ENCODE peak calls at places on chromosomes 2 and 18, in six cellular contexts. One of them, this sample, is unnamed.

GRCh38 chr2:215536476-215536875 is 100.6 kb upstream of the FN1 start:
- DNase-seq in CD4-positive, CD25-positive, alpha-beta regulatory T cell: no peak
- DNase-seq in NCI-H460: peak
- DNase-seq in glomerular endothelial cell: no peak
- DNase-seq in hepatic stellate cell: peak
- DNase-seq in memory B cell: no peak
- DNase-seq in this sample: peak

GRCh38 chr2:240523451-240524281 is 34.1 kb downstream of the ANKMY1 start:
- DNase-seq in glomerular endothelial cell: no peak
- DNase-seq in hepatic stellate cell: no peak
- DNase-seq in CD4-positive, CD25-positive, alpha-beta regulatory T cell: no peak
- DNase-seq in NCI-H460: no peak
- DNase-seq in memory B cell: no peak
- DNase-seq in this sample: no peak

GRCh38 chr18:28208712-28209265 is 31.9 kb upstream of the CDH2 start:
- DNase-seq in NCI-H460: no peak
- DNase-seq in memory B cell: no peak
- DNase-seq in CD4-positive, CD25-positive, alpha-beta regulatory T cell: no peak
- DNase-seq in hepatic stellate cell: no peak
- DNase-seq in glomerular endothelial cell: no peak
- DNase-seq in this sample: no peak

GRCh38 chr2:46079996-46080560 is 217.1 kb upstream of the EPAS1 start:
- DNase-seq in glomerular endothelial cell: no peak
- DNase-seq in NCI-H460: no peak
- DNase-seq in CD4-positive, CD25-positive, alpha-beta regulatory T cell: no peak
- DNase-seq in hepatic stellate cell: no peak
- DNase-seq in memory B cell: no peak
- DNase-seq in this sample: no peak

GRCh38 chr2:145593991-145594702 is 1074.2 kb upstream of the ZEB2 start:
- DNase-seq in hepatic stellate cell: peak
- DNase-seq in NCI-H460: peak
- DNase-seq in glomerular endothelial cell: peak
- DNase-seq in memory B cell: no peak
- DNase-seq in CD4-positive, CD25-positive, alpha-beta regulatory T cell: no peak
- DNase-seq in this sample: peak

GRCh38 chr18:68861365-68861764 is 63.5 kb downstream of the CCDC102B start:
- DNase-seq in hepatic stellate cell: no peak
- DNase-seq in CD4-positive, CD25-positive, alpha-beta regulatory T cell: no peak
- DNase-seq in memory B cell: no peak
- DNase-seq in NCI-H460: no peak
- DNase-seq in glomerular endothelial cell: no peak
- DNase-seq in this sample: no peak

GRCh38 chr18:45852631-45853030 is 27.2 kb downstream of the SIGLEC15 start:
- DNase-seq in glomerular endothelial cell: no peak
- DNase-seq in CD4-positive, CD25-positive, alpha-beta regulatory T cell: no peak
- DNase-seq in NCI-H460: no peak
- DNase-seq in hepatic stellate cell: no peak
- DNase-seq in memory B cell: no peak
- DNase-seq in this sample: no peak

GRCh38 chr2:239792649-239793010 is 232.5 kb downstream of the NDUFA10 start:
- DNase-seq in glomerular endothelial cell: no peak
- DNase-seq in NCI-H460: no peak
- DNase-seq in CD4-positive, CD25-positive, alpha-beta regulatory T cell: no peak
- DNase-seq in hepatic stellate cell: no peak
- DNase-seq in memory B cell: no peak
- DNase-seq in this sample: no peak

GRCh38 chr2:173434729-173435345 is 80.2 kb downstream of the CDCA7 start:
- DNase-seq in hepatic stellate cell: no peak
- DNase-seq in memory B cell: no peak
- DNase-seq in glomerular endothelial cell: no peak
- DNase-seq in NCI-H460: no peak
- DNase-seq in CD4-positive, CD25-positive, alpha-beta regulatory T cell: no peak
- DNase-seq in this sample: no peak

GRCh38 chr2:20091305-20091991 is 40.0 kb upstream of the LAPTM4A start:
- DNase-seq in NCI-H460: no peak
- DNase-seq in CD4-positive, CD25-positive, alpha-beta regulatory T cell: no peak
- DNase-seq in glomerular endothelial cell: no peak
- DNase-seq in memory B cell: no peak
- DNase-seq in hepatic stellate cell: peak
- DNase-seq in this sample: peak

GRCh38 chr2:100291152-100291970 is 30.9 kb downstream of the LONRF2 start:
- DNase-seq in NCI-H460: peak
- DNase-seq in glomerular endothelial cell: peak
- DNase-seq in hepatic stellate cell: peak
- DNase-seq in CD4-positive, CD25-positive, alpha-beta regulatory T cell: peak
- DNase-seq in memory B cell: no peak
- DNase-seq in this sample: peak

GRCh38 chr2:69298862-69299261 is 88.2 kb downstream of the GFPT1 start:
- DNase-seq in glomerular endothelial cell: no peak
- DNase-seq in CD4-positive, CD25-positive, alpha-beta regulatory T cell: no peak
- DNase-seq in NCI-H460: no peak
- DNase-seq in hepatic stellate cell: no peak
- DNase-seq in memory B cell: no peak
- DNase-seq in this sample: no peak

This sample was measured in COLO829.